ENCODE peak calls at places on chromosomes 6 and 20, in nine cellular contexts. S is myocyte; P is testis; V is Right ventricle myocardium superior; K is fibroblast of mammary gland; A is GM12891; M is COR-L47; N is dermis blood vessel endothelial cell; Q is CD4-positive, alpha-beta T cell. W is an unnamed sample.

GRCh38 chr6:4935486-4935885 is 68.4 kb downstream of the RPP40 start:
- DNase-seq in M (no peak), A (no peak), N (no peak), V (no peak), P (no peak), Q (no peak), S (no peak), K (no peak), W (no peak)

GRCh38 chr6:79676785-79677736 is 45.9 kb downstream of the SH3BGRL2 start:
- DNase-seq in V (no peak), M (no peak), N (no peak), S (peak), A (no peak), K (peak), P (no peak), Q (no peak), W (no peak)

GRCh38 chr6:24492475-24492874 is 2.3 kb upstream of the ALDH5A1 start:
- DNase-seq in M (no peak), S (peak), V (no peak), Q (no peak), N (peak), P (peak), K (no peak), A (no peak), W (no peak)

GRCh38 chr20:5145365-5146301 is 18.8 kb downstream of the CDS2 start:
- DNase-seq in K (no peak), N (no peak), M (no peak), S (no peak), P (no peak), Q (no peak), V (no peak), A (no peak), W (no peak)

GRCh38 chr6:128822271-128822670 is 60.7 kb upstream of the LAMA2 start:
- DNase-seq in K (peak), N (no peak), A (no peak), Q (no peak), M (no peak), P (no peak), V (peak), S (no peak), W (no peak)

GRCh38 chr6:26216886-26217713 is 129.9 kb downstream of the HFE start:
- DNase-seq in P (peak), S (peak), M (peak), N (peak), A (no peak), Q (peak), V (peak), K (peak), W (peak)

GRCh38 chr6:157244175-157244574 is 79.1 kb downstream of the TMEM242 start:
- DNase-seq in V (no peak), K (peak), N (peak), P (no peak), Q (no peak), S (peak), M (no peak), A (no peak), W (no peak)

GRCh38 chr6:16840725-16841124 is 79.5 kb upstream of the ATXN1 start:
- DNase-seq in K (no peak), P (no peak), M (no peak), Q (no peak), V (no peak), A (no peak), S (no peak), N (no peak), W (no peak)

GRCh38 chr6:14384175-14384949 is 266.8 kb downstream of the CD83 start:
- DNase-seq in S (no peak), M (peak), A (no peak), N (no peak), V (no peak), P (no peak), Q (no peak), K (no peak), W (peak)

GRCh38 chr6:100346203-100346602 is 118.5 kb downstream of the SIM1 start:
- DNase-seq in S (peak), A (no peak), N (peak), M (no peak), V (no peak), K (no peak), Q (no peak), P (no peak), W (no peak)

GRCh38 chr6:130431346-130431745 is 65.5 kb downstream of the TMEM200A start:
- DNase-seq in A (no peak), K (no peak), Q (no peak), M (no peak), N (no peak), V (no peak), S (no peak), P (no peak), W (peak)

GRCh38 chr6:837380-837779 is 144.4 kb upstream of the EXOC2 start:
- DNase-seq in M (no peak), P (no peak), S (no peak), A (no peak), N (no peak), K (no peak), Q (no peak), V (no peak), W (no peak)

GRCh38 chr6:145865595-145865994 is 51.0 kb upstream of the FBXO30 start:
- DNase-seq in Q (no peak), K (no peak), V (no peak), P (no peak), A (no peak), M (no peak), S (no peak), N (no peak), W (no peak)

GRCh38 chr6:361411-362132 is 30.0 kb upstream of the IRF4 start:
- DNase-seq in K (no peak), Q (no peak), M (no peak), A (no peak), S (no peak), V (no peak), N (no peak), P (no peak), W (no peak)

GRCh38 chr6:40807484-40807883 is 220.3 kb upstream of the LRFN2 start:
- DNase-seq in K (peak), S (peak), M (no peak), V (no peak), P (no peak), A (no peak), N (no peak), Q (no peak), W (no peak)

GRCh38 chr6:37244430-37245310 is 12.9 kb upstream of the TBC1D22B start:
- DNase-seq in A (no peak), M (peak), Q (no peak), N (peak), V (peak), P (peak), S (peak), K (peak), W (peak)

GRCh38 chr20:50271674-50272412 is 81.2 kb downstream of the CEBPB start:
- DNase-seq in V (peak), A (no peak), Q (no peak), M (no peak), S (no peak), P (no peak), N (no peak), K (no peak), W (no peak)

GRCh38 chr20:44188752-44189151 is 1.8 kb upstream of the JPH2 start:
- DNase-seq in P (no peak), M (no peak), S (no peak), Q (no peak), K (no peak), A (no peak), N (no peak), V (no peak), W (no peak)

GRCh38 chr6:347232-347631 is 44.3 kb upstream of the IRF4 start:
- DNase-seq in K (no peak), V (no peak), S (no peak), P (no peak), M (no peak), A (no peak), N (no peak), Q (no peak), W (no peak)

GRCh38 chr6:158041788-158042187 is 60.1 kb downstream of the SYNJ2 start:
- DNase-seq in P (no peak), Q (no peak), K (no peak), A (no peak), V (peak), S (no peak), N (no peak), M (no peak), W (no peak)

GRCh38 chr20:47231382-47232042 is 125.0 kb downstream of the ZMYND8 start:
- DNase-seq in M (no peak), V (no peak), S (no peak), N (no peak), Q (no peak), K (no peak), A (no peak), P (no peak), W (no peak)

GRCh38 chr6:107115695-107116327 is 496 bp upstream of the BEND3 start:
- DNase-seq in A (peak), K (no peak), V (peak), N (peak), Q (no peak), P (peak), M (no peak), S (peak), W (peak)

GRCh38 chr6:134288538-134289203 is 29.2 kb downstream of the SGK1 start:
- DNase-seq in K (peak), A (no peak), N (peak), M (no peak), S (peak), P (no peak), Q (no peak), V (no peak), W (no peak)

GRCh38 chr6:117263353-117263927 is 1.9 kb upstream of the VGLL2 start:
- DNase-seq in S (no peak), M (no peak), P (no peak), V (no peak), N (no peak), Q (no peak), A (no peak), K (no peak), W (no peak)

GRCh38 chr6:2021713-2022125 is 223.7 kb downstream of the GMDS start:
- DNase-seq in K (peak), V (peak), N (peak), P (peak), M (peak), Q (no peak), S (peak), A (no peak), W (peak)

GRCh38 chr6:134454794-134455193 is 136.9 kb upstream of the SGK1 start:
- DNase-seq in A (no peak), V (no peak), P (no peak), N (no peak), Q (no peak), M (no peak), S (no peak), K (no peak), W (no peak)

GRCh38 chr6:116624036-116624805 is 7.9 kb downstream of the RSPH4A start:
- DNase-seq in V (no peak), P (no peak), S (no peak), Q (no peak), N (no peak), A (no peak), K (no peak), M (no peak), W (no peak)

GRCh38 chr6:88220493-88220892 is 54.3 kb upstream of the CNR1 start:
- DNase-seq in V (no peak), S (peak), Q (no peak), A (no peak), M (no peak), P (no peak), N (peak), K (peak), W (no peak)

GRCh38 chr20:47927944-47928343 is 142.7 kb upstream of the SULF2 start:
- DNase-seq in S (no peak), P (no peak), A (no peak), Q (no peak), M (no peak), K (peak), V (no peak), N (no peak), W (no peak)

GRCh38 chr6:20839624-20840023 is 305.4 kb downstream of the CDKAL1 start:
- DNase-seq in Q (no peak), P (no peak), V (no peak), N (no peak), K (no peak), A (no peak), M (no peak), S (no peak), W (no peak)

GRCh38 chr20:22887796-22888195 is 147.3 kb upstream of the SSTR4 start:
- DNase-seq in K (no peak), N (no peak), M (no peak), P (no peak), V (no peak), A (no peak), Q (no peak), S (no peak), W (no peak)

W was measured in NCI-H345.